ENCODE peak calls at places on chromosomes 5 and 9, in five cellular contexts. N is kidney, M is astrocyte of the cerebellum, U is type B pancreatic cell, Q is HFFc6. Z is an unnamed sample.

GRCh38 chr5:150284311-150284710 is 5.3 kb downstream of the CAMK2A start:
- DNase-seq in N (peak), M (no peak), U (no peak), Q (no peak), Z (no peak)

GRCh38 chr5:68374770-68375518 is 159.4 kb downstream of the PIK3R1 start:
- DNase-seq in N (no peak), M (no peak), U (no peak), Q (peak), Z (no peak)

GRCh38 chr5:158590936-158591863 is 508.5 kb downstream of the EBF1 start:
- DNase-seq in N (no peak), M (peak), U (no peak), Q (no peak), Z (no peak)

GRCh38 chr5:129767927-129768380 is 20.1 kb downstream of the MINAR2 start:
- DNase-seq in N (no peak), M (peak), U (peak), Q (peak), Z (peak)

GRCh38 chr5:92353107-92354030 is 970.3 kb upstream of the ARRDC3 start:
- DNase-seq in N (no peak), M (peak), U (no peak), Q (peak), Z (no peak)

GRCh38 chr5:103487822-103488493 is 74.6 kb downstream of the NUDT12 start:
- DNase-seq in N (no peak), M (no peak), U (no peak), Q (no peak), Z (no peak)

GRCh38 chr9:85715587-85715986 is 26.2 kb downstream of the AGTPBP1 start:
- DNase-seq in N (no peak), M (no peak), U (no peak), Q (no peak), Z (no peak)

GRCh38 chr5:159448-160172 is 31.7 kb upstream of the LRRC14B start:
- DNase-seq in N (no peak), M (peak), U (no peak), Q (peak), Z (no peak)

GRCh38 chr9:76718166-76718565 is 46.1 kb upstream of the PCA3 start:
- DNase-seq in N (no peak), M (no peak), U (no peak), Q (no peak), Z (no peak)

GRCh38 chr5:96146675-96147074 is 185.0 kb upstream of the ELL2 start:
- DNase-seq in N (no peak), M (no peak), U (no peak), Q (peak), Z (no peak)

GRCh38 chr5:112374356-112374755 is 44.7 kb downstream of the EPB41L4A start:
- DNase-seq in N (no peak), M (no peak), U (no peak), Q (no peak), Z (no peak)

GRCh38 chr5:68798877-68799276 is 294.9 kb upstream of the SLC30A5 start:
- DNase-seq in N (no peak), M (no peak), U (no peak), Q (no peak), Z (no peak)

GRCh38 chr5:17336054-17336453 is 118.6 kb downstream of the BASP1 start:
- DNase-seq in N (no peak), M (no peak), U (no peak), Q (no peak), Z (no peak)

GRCh38 chr5:63555874-63556273 is 406.4 kb downstream of the HTR1A start:
- DNase-seq in N (no peak), M (no peak), U (no peak), Q (no peak), Z (no peak)

GRCh38 chr5:16894236-16895057 is 41.6 kb downstream of the MYO10 start:
- DNase-seq in N (peak), M (peak), U (no peak), Q (peak), Z (peak)

GRCh38 chr9:108039012-108039411 is 549.4 kb upstream of the KLF4 start:
- DNase-seq in N (no peak), M (no peak), U (no peak), Q (no peak), Z (no peak)

GRCh38 chr9:108041551-108041950 is 552.0 kb upstream of the KLF4 start:
- DNase-seq in N (no peak), M (peak), U (no peak), Q (peak), Z (no peak)

GRCh38 chr9:108035485-108035884 is 545.9 kb upstream of the KLF4 start:
- DNase-seq in N (no peak), M (no peak), U (no peak), Q (no peak), Z (no peak)

GRCh38 chr9:108040783-108041182 is 551.2 kb upstream of the KLF4 start:
- DNase-seq in N (no peak), M (no peak), U (no peak), Q (peak), Z (no peak)

GRCh38 chr9:108039491-108039890 is 549.9 kb upstream of the KLF4 start:
- DNase-seq in N (no peak), M (no peak), U (no peak), Q (no peak), Z (no peak)
- TF ChIP-seq CTCF in N (no peak), M (no peak), U (no peak), Q (no peak), Z (no peak)

GRCh38 chr5:38433160-38433861 is 123.1 kb downstream of the LIFR start:
- DNase-seq in N (peak), M (peak), U (no peak), Q (peak), Z (no peak)
- TF ChIP-seq CTCF in N (no peak), M (peak), U (no peak), Q (no peak), Z (no peak)

DNA sequence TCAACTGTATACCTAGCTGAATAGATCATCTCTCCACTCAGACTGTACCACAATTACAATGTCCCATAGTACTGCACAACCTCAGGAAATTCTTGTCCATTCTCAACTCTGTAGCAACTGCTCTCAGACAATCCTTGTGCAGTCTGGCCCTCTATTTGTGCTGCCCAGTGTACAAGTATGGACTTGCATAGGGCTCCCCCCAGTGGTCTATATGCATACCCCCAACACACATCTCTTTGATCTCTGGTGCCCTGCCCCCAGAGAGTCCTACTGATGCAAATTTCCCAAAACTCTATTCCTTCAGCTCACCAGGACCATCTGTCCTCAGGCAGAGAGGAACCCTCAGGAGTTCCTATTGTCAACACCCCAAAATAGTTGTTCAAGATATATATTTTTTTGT is 205.3 kb downstream of the SLCO4C1 start:
- DNase-seq in N (no peak), M (no peak), U (no peak), Q (no peak), Z (no peak)
- TF ChIP-seq CTCF in N (no peak), M (peak), U (peak), Q (no peak), Z (peak)

DNA sequence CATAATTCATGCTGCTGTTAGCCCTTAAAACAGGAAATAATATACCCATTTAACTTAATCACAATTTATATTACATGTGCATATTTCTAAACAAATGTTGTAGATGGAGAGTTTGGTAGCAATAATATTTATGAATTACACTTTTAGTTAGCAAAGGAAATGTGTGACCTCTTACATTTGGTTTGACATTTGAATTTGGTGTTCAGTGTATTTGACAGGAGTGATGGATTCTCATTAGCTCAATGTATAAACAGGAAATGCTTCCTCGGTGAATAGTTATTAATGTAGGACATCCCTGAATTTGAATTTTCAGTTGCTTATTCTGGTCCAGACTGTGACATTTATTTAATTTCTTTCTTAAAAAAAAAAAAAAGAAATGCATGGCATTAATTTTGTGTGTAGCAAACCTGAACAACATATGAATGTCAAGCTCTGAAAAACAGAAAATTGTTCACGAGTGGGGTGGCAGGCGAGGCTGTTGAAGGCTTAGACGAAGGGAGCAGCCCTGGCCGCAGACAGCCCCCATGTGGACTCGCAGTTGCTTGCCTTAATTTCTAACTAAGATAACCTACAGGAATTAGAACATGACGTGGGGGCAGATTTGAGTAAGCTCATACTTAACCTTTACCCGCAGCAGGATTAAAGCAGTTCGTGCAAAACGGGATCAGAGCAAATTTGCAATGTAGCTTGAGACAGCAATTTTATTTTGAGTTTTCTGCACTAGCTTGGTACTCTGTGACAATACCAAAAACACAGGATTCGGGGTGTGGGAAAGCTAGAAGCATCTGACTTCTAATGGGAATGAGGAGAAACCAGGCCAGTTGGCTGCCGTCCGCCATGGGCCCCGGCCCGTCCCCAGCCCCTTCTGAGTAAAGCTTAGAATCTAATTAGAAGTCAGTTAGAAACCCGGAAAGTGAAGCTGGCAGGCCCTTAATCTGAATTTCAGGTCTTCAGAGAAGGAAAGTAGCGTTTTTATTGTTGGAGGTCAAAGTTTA is 134.3 kb downstream of the MACROH2A1 start:
- DNase-seq in N (no peak), M (no peak), U (no peak), Q (no peak), Z (no peak)
- TF ChIP-seq CTCF in N (no peak), M (no peak), U (no peak), Q (no peak), Z (no peak)

DNA sequence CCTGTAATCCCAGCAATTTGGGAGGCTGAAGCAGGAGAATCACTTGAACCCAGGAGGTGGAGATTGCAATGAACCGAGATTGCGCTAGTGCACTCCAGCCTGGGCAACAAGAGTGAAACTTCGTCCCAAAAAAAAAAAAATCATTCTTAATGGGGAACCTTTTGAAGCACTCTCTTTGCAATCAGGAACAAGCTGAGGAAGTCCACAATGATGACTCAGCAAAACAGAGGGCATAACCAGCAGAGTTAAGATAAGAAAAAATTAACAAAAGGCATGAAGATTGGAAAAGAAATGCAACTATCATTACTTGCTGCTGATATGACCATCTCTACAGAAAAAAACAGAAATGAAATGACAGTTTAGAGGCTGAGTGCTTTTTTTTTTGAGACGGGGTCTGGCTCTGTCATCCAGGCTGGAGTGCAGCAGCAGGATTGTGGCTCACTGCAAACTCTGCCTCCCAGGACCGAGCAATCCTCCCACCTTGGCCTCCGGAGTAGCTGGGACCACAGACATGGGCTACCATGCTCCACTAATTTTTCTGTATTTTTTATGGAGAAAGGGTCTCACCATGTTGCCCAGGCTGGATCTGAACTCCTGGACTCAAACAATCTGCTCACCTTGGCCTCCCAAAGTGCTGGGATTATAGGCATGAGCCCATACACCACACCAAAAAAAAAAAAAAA is 88.0 kb downstream of the FNBP1 start:
- DNase-seq in N (no peak), M (no peak), U (no peak), Q (no peak), Z (no peak)
- TF ChIP-seq CTCF in N (no peak), M (no peak), U (no peak), Q (no peak), Z (no peak)

DNA sequence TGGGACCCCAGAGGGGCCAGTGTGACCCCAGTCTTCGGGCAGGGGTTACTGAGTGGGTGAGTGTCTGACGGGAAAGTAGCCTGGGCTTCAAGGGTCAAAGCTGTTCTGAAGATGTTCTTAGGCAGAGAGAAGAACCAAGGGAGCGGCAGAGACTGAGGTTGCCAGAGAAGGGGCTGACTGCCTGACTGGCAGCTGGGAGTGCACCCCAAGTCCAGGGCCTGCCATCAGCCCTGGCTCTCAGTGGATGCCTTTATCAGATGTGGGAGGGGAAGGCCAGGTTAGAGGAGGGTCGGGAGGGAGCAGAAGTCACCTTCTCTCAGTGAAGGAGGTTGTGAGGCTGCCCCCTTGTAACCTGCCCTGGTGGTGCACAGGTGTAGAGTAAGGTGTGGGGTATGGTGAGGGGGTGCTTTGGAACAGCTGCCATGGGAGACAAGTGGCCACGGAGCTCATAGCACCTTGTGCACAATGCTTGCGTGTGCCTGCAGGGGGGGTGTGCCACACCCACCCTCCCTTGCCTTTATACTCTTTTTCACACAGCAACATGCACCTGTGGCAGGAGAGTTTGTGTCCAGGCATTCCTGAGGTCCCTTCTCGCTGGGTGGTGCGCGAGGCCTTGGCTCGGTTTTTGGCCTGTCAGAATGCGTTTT is 18.9 kb downstream of the RALGPS1 start:
- DNase-seq in N (no peak), M (no peak), U (no peak), Q (no peak), Z (no peak)
- TF ChIP-seq CTCF in N (no peak), M (no peak), U (no peak), Q (peak), Z (no peak)

DNA sequence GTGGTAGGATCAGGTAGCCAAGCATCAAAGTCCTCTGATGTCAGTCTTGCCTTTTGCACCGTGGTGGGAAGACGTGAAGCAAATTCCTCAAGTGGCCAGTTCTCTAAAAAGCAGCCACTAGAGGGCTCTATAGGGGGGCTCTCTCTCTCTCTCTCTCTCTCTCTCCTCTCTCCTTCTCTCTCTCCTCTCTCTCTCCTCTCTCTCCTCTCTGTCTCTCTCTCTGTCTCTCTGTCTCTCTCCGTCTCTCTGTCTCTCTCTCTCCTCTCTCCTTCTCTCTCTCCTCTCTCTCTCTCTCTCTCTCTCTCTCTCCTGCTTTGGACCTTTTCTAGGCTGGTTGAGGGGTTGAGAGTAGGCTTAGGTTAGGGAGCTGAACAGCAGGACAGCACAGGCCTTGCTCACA is 13.9 kb upstream of the OSMR start:
- DNase-seq in N (no peak), M (no peak), U (no peak), Q (peak), Z (no peak)
- TF ChIP-seq CTCF in N (peak), M (peak), U (peak), Q (peak), Z (peak)

Z was measured in neural crest cell.